ENCODE peak calls at places on chromosomes 6 and 20, in seven cellular contexts. One of them, this sample, is unnamed.

GRCh38 chr6:54282186-54282585 is 26.1 kb upstream of the TINAG start:
- DNase-seq in activated T-cell treated with anti-CD3 and anti-CD28 coated beads, Interleukin-2, amount 50 U/mL, for 72 hours: no peak
- DNase-seq in fibroblast of mammary gland: peak
- DNase-seq in germinal center: no peak
- DNase-seq in stimulated activated CD8-positive, alpha-beta memory T cell treated with anti-CD3 and anti-CD28 coated beads, Interleukin-4, amount 100 ng/mL, for 1 hour: no peak
- DNase-seq in GM10248: no peak
- DNase-seq in NT2/D1: no peak
- DNase-seq in this sample: no peak

GRCh38 chr20:62590301-62591121 is 51.8 kb upstream of the SLCO4A1 start:
- DNase-seq in activated T-cell treated with anti-CD3 and anti-CD28 coated beads, Interleukin-2, amount 50 U/mL, for 72 hours: no peak
- DNase-seq in fibroblast of mammary gland: peak
- DNase-seq in germinal center: no peak
- DNase-seq in stimulated activated CD8-positive, alpha-beta memory T cell treated with anti-CD3 and anti-CD28 coated beads, Interleukin-4, amount 100 ng/mL, for 1 hour: no peak
- DNase-seq in GM10248: no peak
- DNase-seq in NT2/D1: no peak
- DNase-seq in this sample: no peak

GRCh38 chr20:25282796-25283195 is 34.9 kb downstream of the PYGB start:
- DNase-seq in activated T-cell treated with anti-CD3 and anti-CD28 coated beads, Interleukin-2, amount 50 U/mL, for 72 hours: peak
- DNase-seq in fibroblast of mammary gland: no peak
- DNase-seq in germinal center: no peak
- DNase-seq in stimulated activated CD8-positive, alpha-beta memory T cell treated with anti-CD3 and anti-CD28 coated beads, Interleukin-4, amount 100 ng/mL, for 1 hour: no peak
- DNase-seq in GM10248: no peak
- DNase-seq in NT2/D1: no peak
- DNase-seq in this sample: no peak

GRCh38 chr6:16486661-16487060 is 248.3 kb downstream of the GMPR start:
- DNase-seq in activated T-cell treated with anti-CD3 and anti-CD28 coated beads, Interleukin-2, amount 50 U/mL, for 72 hours: peak
- DNase-seq in fibroblast of mammary gland: no peak
- DNase-seq in germinal center: no peak
- DNase-seq in stimulated activated CD8-positive, alpha-beta memory T cell treated with anti-CD3 and anti-CD28 coated beads, Interleukin-4, amount 100 ng/mL, for 1 hour: no peak
- DNase-seq in GM10248: no peak
- DNase-seq in NT2/D1: no peak
- DNase-seq in this sample: no peak

GRCh38 chr20:56516631-56517030 is 7.9 kb upstream of the FAM209A start:
- DNase-seq in activated T-cell treated with anti-CD3 and anti-CD28 coated beads, Interleukin-2, amount 50 U/mL, for 72 hours: no peak
- DNase-seq in fibroblast of mammary gland: no peak
- DNase-seq in germinal center: no peak
- DNase-seq in stimulated activated CD8-positive, alpha-beta memory T cell treated with anti-CD3 and anti-CD28 coated beads, Interleukin-4, amount 100 ng/mL, for 1 hour: no peak
- DNase-seq in GM10248: no peak
- DNase-seq in NT2/D1: no peak
- DNase-seq in this sample: no peak

GRCh38 chr20:61934716-61935530 is 130.8 kb downstream of the TAF4 start:
- DNase-seq in activated T-cell treated with anti-CD3 and anti-CD28 coated beads, Interleukin-2, amount 50 U/mL, for 72 hours: no peak
- DNase-seq in fibroblast of mammary gland: peak
- DNase-seq in germinal center: no peak
- DNase-seq in stimulated activated CD8-positive, alpha-beta memory T cell treated with anti-CD3 and anti-CD28 coated beads, Interleukin-4, amount 100 ng/mL, for 1 hour: no peak
- DNase-seq in GM10248: no peak
- DNase-seq in NT2/D1: no peak
- DNase-seq in this sample: no peak

GRCh38 chr6:51684603-51685002 is 402.8 kb downstream of the PKHD1 start:
- DNase-seq in activated T-cell treated with anti-CD3 and anti-CD28 coated beads, Interleukin-2, amount 50 U/mL, for 72 hours: no peak
- DNase-seq in fibroblast of mammary gland: peak
- DNase-seq in germinal center: no peak
- DNase-seq in stimulated activated CD8-positive, alpha-beta memory T cell treated with anti-CD3 and anti-CD28 coated beads, Interleukin-4, amount 100 ng/mL, for 1 hour: no peak
- DNase-seq in GM10248: no peak
- DNase-seq in NT2/D1: no peak
- DNase-seq in this sample: no peak

GRCh38 chr6:122007366-122007765 is 392.1 kb upstream of the HSF2 start:
- DNase-seq in activated T-cell treated with anti-CD3 and anti-CD28 coated beads, Interleukin-2, amount 50 U/mL, for 72 hours: no peak
- DNase-seq in fibroblast of mammary gland: peak
- DNase-seq in germinal center: no peak
- DNase-seq in stimulated activated CD8-positive, alpha-beta memory T cell treated with anti-CD3 and anti-CD28 coated beads, Interleukin-4, amount 100 ng/mL, for 1 hour: no peak
- DNase-seq in GM10248: no peak
- DNase-seq in NT2/D1: peak
- DNase-seq in this sample: no peak

GRCh38 chr6:140744648-140745320 is 1370.3 kb upstream of the CITED2 start:
- DNase-seq in activated T-cell treated with anti-CD3 and anti-CD28 coated beads, Interleukin-2, amount 50 U/mL, for 72 hours: no peak
- DNase-seq in fibroblast of mammary gland: peak
- DNase-seq in germinal center: no peak
- DNase-seq in stimulated activated CD8-positive, alpha-beta memory T cell treated with anti-CD3 and anti-CD28 coated beads, Interleukin-4, amount 100 ng/mL, for 1 hour: no peak
- DNase-seq in GM10248: no peak
- DNase-seq in NT2/D1: no peak
- DNase-seq in this sample: no peak

GRCh38 chr20:47353224-47353696 is 3.2 kb downstream of the ZMYND8 start:
- DNase-seq in activated T-cell treated with anti-CD3 and anti-CD28 coated beads, Interleukin-2, amount 50 U/mL, for 72 hours: no peak
- DNase-seq in fibroblast of mammary gland: no peak
- DNase-seq in germinal center: no peak
- DNase-seq in stimulated activated CD8-positive, alpha-beta memory T cell treated with anti-CD3 and anti-CD28 coated beads, Interleukin-4, amount 100 ng/mL, for 1 hour: no peak
- DNase-seq in GM10248: no peak
- DNase-seq in NT2/D1: no peak
- DNase-seq in this sample: no peak

GRCh38 chr6:155787168-155787567 is 331.5 kb upstream of the NOX3 start:
- DNase-seq in activated T-cell treated with anti-CD3 and anti-CD28 coated beads, Interleukin-2, amount 50 U/mL, for 72 hours: no peak
- DNase-seq in fibroblast of mammary gland: no peak
- DNase-seq in germinal center: no peak
- DNase-seq in stimulated activated CD8-positive, alpha-beta memory T cell treated with anti-CD3 and anti-CD28 coated beads, Interleukin-4, amount 100 ng/mL, for 1 hour: no peak
- DNase-seq in GM10248: no peak
- DNase-seq in NT2/D1: no peak
- DNase-seq in this sample: no peak

This sample was measured in D341Med.